ENCODE peak calls at places on chromosomes 11 and 22, in four cellular contexts. One of them, this sample, is unnamed.

GRCh38 chr11:128496249-128496648 is 91.1 kb downstream of the ETS1 start:
- DNase-seq in CD4-positive, alpha-beta memory T cell: no peak
- DNase-seq in left ventricle myocardium inferior: no peak
- DNase-seq in BJ: no peak
- DNase-seq in this sample: no peak

GRCh38 chr22:37994049-37994448 is 9.7 kb upstream of the SOX10 start:
- DNase-seq in left ventricle myocardium inferior: no peak
- DNase-seq in CD4-positive, alpha-beta memory T cell: no peak
- DNase-seq in BJ: no peak
- DNase-seq in this sample: no peak

GRCh38 chr11:131471976-131472375 is 101.6 kb downstream of the NTM start:
- DNase-seq in left ventricle myocardium inferior: no peak
- DNase-seq in BJ: no peak
- DNase-seq in CD4-positive, alpha-beta memory T cell: no peak
- DNase-seq in this sample: no peak

GRCh38 chr11:30258679-30259078 is 27.9 kb downstream of the FSHB start:
- DNase-seq in BJ: no peak
- DNase-seq in left ventricle myocardium inferior: no peak
- DNase-seq in CD4-positive, alpha-beta memory T cell: no peak
- DNase-seq in this sample: no peak

GRCh38 chr11:130785376-130786110 is 130.7 kb downstream of the SNX19 start:
- DNase-seq in left ventricle myocardium inferior: no peak
- DNase-seq in BJ: no peak
- DNase-seq in CD4-positive, alpha-beta memory T cell: no peak
- DNase-seq in this sample: no peak

GRCh38 chr11:73157141-73158010 is 15.3 kb upstream of the FCHSD2 start:
- DNase-seq in left ventricle myocardium inferior: peak
- DNase-seq in CD4-positive, alpha-beta memory T cell: no peak
- DNase-seq in BJ: peak
- DNase-seq in this sample: peak

GRCh38 chr11:63599211-63600122 is 14.8 kb downstream of the PLAAT3 start:
- DNase-seq in CD4-positive, alpha-beta memory T cell: no peak
- DNase-seq in BJ: peak
- DNase-seq in left ventricle myocardium inferior: no peak
- DNase-seq in this sample: no peak

GRCh38 chr22:47567741-47568140 is 805.3 kb downstream of the TBC1D22A start:
- DNase-seq in CD4-positive, alpha-beta memory T cell: no peak
- DNase-seq in left ventricle myocardium inferior: no peak
- DNase-seq in BJ: no peak
- DNase-seq in this sample: no peak

GRCh38 chr11:66280428-66280827 is 2.5 kb downstream of the CNIH2 start:
- DNase-seq in CD4-positive, alpha-beta memory T cell: no peak
- DNase-seq in left ventricle myocardium inferior: no peak
- DNase-seq in BJ: no peak
- DNase-seq in this sample: no peak

GRCh38 chr11:74276581-74276980 is 34.9 kb downstream of the P4HA3 start:
- DNase-seq in BJ: peak
- DNase-seq in CD4-positive, alpha-beta memory T cell: no peak
- DNase-seq in left ventricle myocardium inferior: no peak
- DNase-seq in this sample: no peak

GRCh38 chr11:9459573-9460321 is 1.1 kb upstream of the ZNF143 start:
- DNase-seq in left ventricle myocardium inferior: no peak
- DNase-seq in BJ: peak
- DNase-seq in CD4-positive, alpha-beta memory T cell: peak
- DNase-seq in this sample: peak

GRCh38 chr22:22748297-22748743 is 103.9 kb downstream of the GGTLC2 start:
- DNase-seq in left ventricle myocardium inferior: no peak
- DNase-seq in BJ: no peak
- DNase-seq in CD4-positive, alpha-beta memory T cell: peak
- DNase-seq in this sample: no peak

GRCh38 chr11:93841446-93841845 is 9.0 kb downstream of the VSTM5 start:
- DNase-seq in BJ: no peak
- DNase-seq in left ventricle myocardium inferior: no peak
- DNase-seq in CD4-positive, alpha-beta memory T cell: no peak
- DNase-seq in this sample: no peak

GRCh38 chr11:119643212-119643877 is 85.7 kb downstream of the NECTIN1 start:
- DNase-seq in BJ: no peak
- DNase-seq in CD4-positive, alpha-beta memory T cell: no peak
- DNase-seq in left ventricle myocardium inferior: no peak
- DNase-seq in this sample: no peak

GRCh38 chr22:28141614-28142013 is 222.6 kb upstream of the PITPNB start:
- DNase-seq in BJ: peak
- DNase-seq in CD4-positive, alpha-beta memory T cell: no peak
- DNase-seq in left ventricle myocardium inferior: no peak
- DNase-seq in this sample: no peak

GRCh38 chr11:2703487-2704141 is 3.8 kb upstream of the KCNQ1OT1 start:
- DNase-seq in BJ: no peak
- DNase-seq in left ventricle myocardium inferior: peak
- DNase-seq in CD4-positive, alpha-beta memory T cell: no peak
- DNase-seq in this sample: no peak

GRCh38 chr11:2787816-2788750 is 88.3 kb upstream of the KCNQ1OT1 start:
- DNase-seq in CD4-positive, alpha-beta memory T cell: no peak
- DNase-seq in BJ: no peak
- DNase-seq in left ventricle myocardium inferior: peak
- DNase-seq in this sample: peak

GRCh38 chr22:45329536-45329936 is 19.8 kb downstream of the FAM118A start:
- DNase-seq in CD4-positive, alpha-beta memory T cell: no peak
- DNase-seq in left ventricle myocardium inferior: peak
- DNase-seq in BJ: no peak
- DNase-seq in this sample: peak

GRCh38 chr11:62152245-62153086 is 28.7 kb downstream of the INCENP start:
- DNase-seq in CD4-positive, alpha-beta memory T cell: no peak
- DNase-seq in BJ: no peak
- DNase-seq in left ventricle myocardium inferior: no peak
- DNase-seq in this sample: no peak

GRCh38 chr22:36912694-36913430 is 566 bp upstream of the CSF2RB start:
- DNase-seq in CD4-positive, alpha-beta memory T cell: no peak
- DNase-seq in left ventricle myocardium inferior: no peak
- DNase-seq in BJ: no peak
- DNase-seq in this sample: no peak

GRCh38 chr11:125772834-125773505 is 5.7 kb downstream of the PATE2 start:
- DNase-seq in left ventricle myocardium inferior: no peak
- DNase-seq in BJ: peak
- DNase-seq in CD4-positive, alpha-beta memory T cell: no peak
- DNase-seq in this sample: no peak

GRCh38 chr11:61972796-61973602 is 5.6 kb upstream of the FTH1 start:
- DNase-seq in BJ: peak
- DNase-seq in CD4-positive, alpha-beta memory T cell: no peak
- DNase-seq in left ventricle myocardium inferior: no peak
- DNase-seq in this sample: no peak

GRCh38 chr11:62560566-62561103 is 13.1 kb downstream of the EEF1G start:
- DNase-seq in CD4-positive, alpha-beta memory T cell: peak
- DNase-seq in BJ: peak
- DNase-seq in left ventricle myocardium inferior: peak
- DNase-seq in this sample: peak

GRCh38 chr11:57775474-57775873 is 13.9 kb downstream of the CTNND1 start:
- DNase-seq in left ventricle myocardium inferior: no peak
- DNase-seq in BJ: no peak
- DNase-seq in CD4-positive, alpha-beta memory T cell: no peak
- DNase-seq in this sample: no peak

GRCh38 chr11:71955898-71956456 is 27.1 kb downstream of the RNF121 start:
- DNase-seq in CD4-positive, alpha-beta memory T cell: no peak
- DNase-seq in left ventricle myocardium inferior: no peak
- DNase-seq in BJ: no peak
- DNase-seq in this sample: no peak

GRCh38 chr11:122714484-122714883 is 59.0 kb downstream of the UBASH3B start:
- DNase-seq in BJ: no peak
- DNase-seq in left ventricle myocardium inferior: no peak
- DNase-seq in CD4-positive, alpha-beta memory T cell: no peak
- DNase-seq in this sample: no peak

GRCh38 chr22:41485033-41485432 is 16.1 kb downstream of the ACO2 start:
- DNase-seq in CD4-positive, alpha-beta memory T cell: no peak
- DNase-seq in left ventricle myocardium inferior: no peak
- DNase-seq in BJ: no peak
- DNase-seq in this sample: no peak

GRCh38 chr22:49667236-49667635 is 160.4 kb downstream of the BRD1 start:
- DNase-seq in BJ: no peak
- DNase-seq in left ventricle myocardium inferior: peak
- DNase-seq in CD4-positive, alpha-beta memory T cell: peak
- DNase-seq in this sample: peak
- H3K4me3 ChIP-seq in BJ: no peak
- H3K4me3 ChIP-seq in left ventricle myocardium inferior: peak
- H3K4me3 ChIP-seq in CD4-positive, alpha-beta memory T cell: no peak
- H3K4me3 ChIP-seq in this sample: no peak

DNA sequence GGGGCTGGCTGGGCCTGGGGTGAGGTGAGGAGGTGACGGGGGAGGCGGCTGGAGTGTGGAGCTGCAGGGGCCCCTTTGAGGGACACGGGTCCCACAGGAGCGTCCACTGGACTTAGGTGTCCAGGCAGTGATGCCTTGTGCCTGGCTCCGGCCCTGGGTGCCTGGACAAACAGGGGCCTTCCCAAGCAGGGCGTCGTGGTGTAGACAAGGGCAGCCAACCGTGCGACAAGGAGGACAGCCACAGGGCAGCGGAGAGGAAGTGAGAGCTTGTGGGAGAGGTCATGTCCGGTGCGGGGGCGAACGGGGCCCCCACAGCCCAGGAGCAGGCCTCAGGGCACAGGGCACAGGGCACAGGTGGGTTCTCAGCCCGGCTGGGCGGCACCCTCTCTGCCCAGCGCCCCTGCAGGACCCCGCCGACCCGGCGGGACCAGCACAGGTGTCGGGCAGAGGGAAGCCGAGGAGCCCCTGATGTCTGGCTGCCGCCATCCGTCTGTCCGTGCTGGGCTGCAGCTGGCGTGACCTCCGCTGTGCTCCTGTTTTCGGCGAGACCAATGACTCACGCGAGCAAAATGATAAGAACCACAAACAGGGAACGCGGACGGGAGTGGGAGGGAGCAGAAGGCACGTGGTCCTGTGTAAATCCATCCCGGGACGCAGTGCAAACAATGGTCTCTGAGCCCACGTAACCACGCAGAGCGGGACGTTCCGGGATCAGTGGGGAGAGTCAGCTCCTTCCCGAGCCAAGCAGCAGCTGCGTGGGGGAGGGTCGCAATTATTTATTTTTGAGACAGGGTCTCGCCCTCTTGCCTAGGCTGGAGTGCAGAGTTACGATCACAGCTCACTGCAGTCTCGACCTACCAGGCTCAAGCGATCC is 49.1 kb upstream of the A4GALT start:
- DNase-seq in BJ: no peak
- DNase-seq in CD4-positive, alpha-beta memory T cell: no peak
- DNase-seq in left ventricle myocardium inferior: peak
- DNase-seq in this sample: peak
- H3K4me3 ChIP-seq in BJ: no peak
- H3K4me3 ChIP-seq in CD4-positive, alpha-beta memory T cell: no peak
- H3K4me3 ChIP-seq in left ventricle myocardium inferior: peak
- H3K4me3 ChIP-seq in this sample: no peak

DNA sequence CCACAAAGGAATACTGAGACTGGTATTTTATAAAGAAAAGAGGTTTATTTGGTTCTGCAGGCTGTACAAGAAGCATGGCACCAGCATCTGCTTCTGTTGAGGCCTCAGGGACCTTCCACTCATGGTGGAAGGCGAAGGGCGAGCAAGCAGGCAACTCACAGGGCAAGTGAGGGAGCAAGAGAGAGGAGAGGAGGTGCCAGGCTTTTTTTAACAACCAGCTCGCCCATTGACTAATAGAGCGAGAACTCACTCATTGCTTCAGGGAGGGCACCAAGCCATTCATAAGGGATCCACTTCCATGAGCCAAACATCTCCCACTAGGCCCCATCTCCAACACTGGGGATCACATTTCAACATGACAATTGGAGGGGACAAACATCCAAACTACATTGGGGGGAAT is 1.2 kb downstream of the PTS start:
- DNase-seq in BJ: no peak
- DNase-seq in CD4-positive, alpha-beta memory T cell: no peak
- DNase-seq in left ventricle myocardium inferior: no peak
- DNase-seq in this sample: no peak
- H3K4me3 ChIP-seq in BJ: peak
- H3K4me3 ChIP-seq in CD4-positive, alpha-beta memory T cell: no peak
- H3K4me3 ChIP-seq in left ventricle myocardium inferior: peak
- H3K4me3 ChIP-seq in this sample: no peak

GRCh38 chr11:45341379-45341778 is 55.2 kb upstream of the SYT13 start:
- DNase-seq in left ventricle myocardium inferior: no peak
- DNase-seq in CD4-positive, alpha-beta memory T cell: no peak
- DNase-seq in BJ: no peak
- DNase-seq in this sample: no peak

GRCh38 chr11:45336136-45336535 is 50.0 kb upstream of the SYT13 start:
- DNase-seq in BJ: no peak
- DNase-seq in CD4-positive, alpha-beta memory T cell: no peak
- DNase-seq in left ventricle myocardium inferior: no peak
- DNase-seq in this sample: no peak

GRCh38 chr11:45337583-45338360 is 51.6 kb upstream of the SYT13 start:
- DNase-seq in left ventricle myocardium inferior: no peak
- DNase-seq in CD4-positive, alpha-beta memory T cell: no peak
- DNase-seq in BJ: no peak
- DNase-seq in this sample: no peak

GRCh38 chr11:45343988-45344387 is 57.8 kb upstream of the SYT13 start:
- DNase-seq in left ventricle myocardium inferior: no peak
- DNase-seq in BJ: no peak
- DNase-seq in CD4-positive, alpha-beta memory T cell: no peak
- DNase-seq in this sample: no peak

GRCh38 chr11:45339754-45340519 is 53.8 kb upstream of the SYT13 start:
- DNase-seq in left ventricle myocardium inferior: peak
- DNase-seq in CD4-positive, alpha-beta memory T cell: peak
- DNase-seq in BJ: peak
- DNase-seq in this sample: peak
- H3K4me3 ChIP-seq in left ventricle myocardium inferior: peak
- H3K4me3 ChIP-seq in CD4-positive, alpha-beta memory T cell: peak
- H3K4me3 ChIP-seq in BJ: peak
- H3K4me3 ChIP-seq in this sample: no peak